ENCODE peak calls at places on chromosomes 11 and 22, in ten cellular contexts. C is right atrium auricular region, D is right lobe of liver, G is WERI-Rb-1, T is body of pancreas, N is GM23338, I is AG10803, X is HFF-Myc, M is HL-60, J is fibroblast of pulmonary artery. Z is an unnamed sample.

GRCh38 chr11:11827272-11827671 is 14.5 kb upstream of the USP47 start:
- DNase-seq in C (no peak), D (no peak), G (no peak), T (no peak), N (no peak), I (no peak), X (no peak), M (no peak), J (no peak), Z (no peak)

GRCh38 chr22:25749420-25750169 is 7.6 kb downstream of the MYO18B start:
- DNase-seq in C (no peak), D (no peak), G (no peak), T (no peak), N (no peak), I (no peak), X (no peak), M (no peak), J (no peak), Z (no peak)

GRCh38 chr11:119505861-119506260 is 82.9 kb upstream of the THY1 start:
- DNase-seq in C (no peak), D (no peak), G (no peak), T (no peak), N (no peak), I (peak), X (no peak), M (no peak), J (no peak), Z (no peak)

GRCh38 chr22:27461470-27461869 is 340.1 kb downstream of the MN1 start:
- DNase-seq in C (no peak), D (no peak), G (no peak), T (no peak), N (peak), I (peak), X (no peak), M (no peak), J (peak), Z (no peak)

GRCh38 chr11:73907191-73907590 is 30.4 kb downstream of the PAAF1 start:
- DNase-seq in C (no peak), D (no peak), G (no peak), T (no peak), N (peak), I (peak), X (peak), M (peak), J (peak), Z (no peak)

GRCh38 chr11:73525611-73526010 is 72.3 kb downstream of the FAM168A start:
- DNase-seq in C (no peak), D (no peak), G (no peak), T (no peak), N (no peak), I (no peak), X (no peak), M (no peak), J (no peak), Z (no peak)

GRCh38 chr11:22342599-22343138 is 4.5 kb downstream of the SLC17A6 start:
- DNase-seq in C (no peak), D (no peak), G (no peak), T (no peak), N (peak), I (no peak), X (no peak), M (no peak), J (no peak), Z (no peak)

GRCh38 chr11:97471480-97471879 is 1081.7 kb downstream of the JRKL start:
- DNase-seq in C (no peak), D (no peak), G (no peak), T (no peak), N (no peak), I (no peak), X (no peak), M (no peak), J (no peak), Z (no peak)

GRCh38 chr11:26696330-26696729 is 25.5 kb downstream of the SLC5A12 start:
- DNase-seq in C (no peak), D (no peak), G (no peak), T (no peak), N (no peak), I (no peak), X (no peak), M (no peak), J (no peak), Z (peak)

GRCh38 chr22:24466831-24467249 is 28.3 kb upstream of the UPB1 start:
- DNase-seq in C (no peak), D (no peak), G (no peak), T (no peak), N (no peak), I (peak), X (no peak), M (peak), J (peak), Z (no peak)

GRCh38 chr22:39723463-39723862 is 152.9 kb downstream of the CACNA1I start:
- DNase-seq in C (no peak), D (no peak), G (no peak), T (no peak), N (no peak), I (no peak), X (no peak), M (no peak), J (no peak), Z (no peak)

GRCh38 chr11:88012456-88012855 is 162.8 kb downstream of the RAB38 start:
- DNase-seq in C (no peak), D (no peak), G (no peak), T (no peak), N (no peak), I (no peak), X (no peak), M (no peak), J (no peak), Z (no peak)

GRCh38 chr11:75562048-75562835 is at the start of gene SERPINH1:
- DNase-seq in C (peak), D (peak), G (peak), T (peak), N (peak), I (peak), X (no peak), M (no peak), J (peak), Z (no peak)

GRCh38 chr22:24506802-24507438 is 11.8 kb downstream of the UPB1 start:
- DNase-seq in C (no peak), D (no peak), G (no peak), T (no peak), N (peak), I (peak), X (no peak), M (peak), J (no peak), Z (no peak)

GRCh38 chr11:10373340-10373739 is 68.5 kb downstream of the ADM start:
- DNase-seq in C (no peak), D (no peak), G (no peak), T (no peak), N (no peak), I (peak), X (no peak), M (no peak), J (no peak), Z (peak)

GRCh38 chr11:44589301-44589700 is 23.8 kb downstream of the CD82 start:
- DNase-seq in C (no peak), D (no peak), G (no peak), T (no peak), N (no peak), I (peak), X (no peak), M (no peak), J (peak), Z (peak)

GRCh38 chr22:29871684-29872083 is 11.3 kb upstream of the MTMR3 start:
- DNase-seq in C (no peak), D (no peak), G (peak), T (peak), N (peak), I (no peak), X (no peak), M (no peak), J (no peak), Z (no peak)

GRCh38 chr11:70488171-70488570 is 89.8 kb downstream of the CTTN start:
- DNase-seq in C (no peak), D (no peak), G (no peak), T (no peak), N (no peak), I (no peak), X (no peak), M (no peak), J (no peak), Z (no peak)

GRCh38 chr22:45742866-45743450 is 71.3 kb downstream of the ATXN10 start:
- DNase-seq in C (no peak), D (peak), G (no peak), T (peak), N (no peak), I (peak), X (no peak), M (peak), J (peak), Z (peak)

GRCh38 chr22:42001706-42002105 is 3.1 kb downstream of the WBP2NL start:
- DNase-seq in C (no peak), D (no peak), G (peak), T (no peak), N (no peak), I (no peak), X (no peak), M (no peak), J (no peak), Z (no peak)

GRCh38 chr22:49216579-49216978 is 611.1 kb downstream of the BRD1 start:
- DNase-seq in C (peak), D (peak), G (no peak), T (no peak), N (no peak), I (no peak), X (no peak), M (no peak), J (no peak), Z (no peak)

GRCh38 chr22:46619830-46620501 is at the start of gene GRAMD4:
- DNase-seq in C (no peak), D (no peak), G (peak), T (no peak), N (no peak), I (peak), X (no peak), M (peak), J (no peak), Z (no peak)

GRCh38 chr11:128928400-128928799 is 14.3 kb downstream of the TP53AIP1 start:
- DNase-seq in C (no peak), D (no peak), G (no peak), T (no peak), N (no peak), I (no peak), X (no peak), M (no peak), J (no peak), Z (no peak)

GRCh38 chr11:128929468-128929867 is 13.2 kb downstream of the TP53AIP1 start:
- DNase-seq in C (no peak), D (peak), G (no peak), T (no peak), N (peak), I (no peak), X (no peak), M (no peak), J (no peak), Z (no peak)

GRCh38 chr11:128926437-128927107 is 16.1 kb downstream of the TP53AIP1 start:
- DNase-seq in C (no peak), D (peak), G (no peak), T (no peak), N (no peak), I (no peak), X (no peak), M (no peak), J (no peak), Z (no peak)

GRCh38 chr11:128927108-128927461 is 15.6 kb downstream of the TP53AIP1 start:
- DNase-seq in C (no peak), D (no peak), G (no peak), T (no peak), N (no peak), I (no peak), X (no peak), M (no peak), J (no peak), Z (no peak)

DNA sequence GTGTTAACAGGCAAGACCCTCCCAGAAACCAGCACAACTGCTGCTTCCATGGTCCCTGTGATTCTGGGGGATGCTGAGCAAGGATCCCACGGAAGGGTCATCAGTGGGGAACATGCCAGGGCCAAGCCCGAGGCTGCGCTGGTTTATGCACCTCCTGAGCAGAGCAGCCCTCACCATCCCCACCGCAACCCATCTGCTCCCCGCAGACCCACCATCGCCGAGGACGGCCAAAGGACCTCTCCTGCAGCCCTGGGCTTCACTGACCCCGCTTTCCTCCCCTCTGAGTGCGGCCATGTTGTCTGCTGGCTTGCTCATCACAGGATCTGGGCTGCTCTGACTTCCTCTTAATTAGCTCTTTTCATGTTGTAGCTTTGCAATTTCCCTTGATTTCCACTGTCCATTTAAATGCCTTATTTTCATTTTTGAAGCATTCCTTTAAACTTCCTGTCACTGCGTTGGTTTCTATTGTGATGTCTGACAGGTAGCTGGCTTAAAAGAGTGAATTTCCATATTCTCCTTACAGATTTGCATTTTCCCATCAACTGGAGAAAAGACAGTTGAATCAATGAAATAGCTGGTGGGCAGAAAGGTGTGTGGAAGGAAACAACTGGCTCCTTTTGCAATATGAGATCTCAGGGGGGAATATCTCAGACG is 14.9 kb downstream of the TP53AIP1 start:
- DNase-seq in C (no peak), D (peak), G (no peak), T (no peak), N (peak), I (no peak), X (no peak), M (no peak), J (no peak), Z (no peak)
- H3K4me3 ChIP-seq in C (no peak), D (no peak), G (no peak), T (no peak), N (no peak), I (no peak), X (no peak), M (no peak), J (no peak), Z (no peak)

DNA sequence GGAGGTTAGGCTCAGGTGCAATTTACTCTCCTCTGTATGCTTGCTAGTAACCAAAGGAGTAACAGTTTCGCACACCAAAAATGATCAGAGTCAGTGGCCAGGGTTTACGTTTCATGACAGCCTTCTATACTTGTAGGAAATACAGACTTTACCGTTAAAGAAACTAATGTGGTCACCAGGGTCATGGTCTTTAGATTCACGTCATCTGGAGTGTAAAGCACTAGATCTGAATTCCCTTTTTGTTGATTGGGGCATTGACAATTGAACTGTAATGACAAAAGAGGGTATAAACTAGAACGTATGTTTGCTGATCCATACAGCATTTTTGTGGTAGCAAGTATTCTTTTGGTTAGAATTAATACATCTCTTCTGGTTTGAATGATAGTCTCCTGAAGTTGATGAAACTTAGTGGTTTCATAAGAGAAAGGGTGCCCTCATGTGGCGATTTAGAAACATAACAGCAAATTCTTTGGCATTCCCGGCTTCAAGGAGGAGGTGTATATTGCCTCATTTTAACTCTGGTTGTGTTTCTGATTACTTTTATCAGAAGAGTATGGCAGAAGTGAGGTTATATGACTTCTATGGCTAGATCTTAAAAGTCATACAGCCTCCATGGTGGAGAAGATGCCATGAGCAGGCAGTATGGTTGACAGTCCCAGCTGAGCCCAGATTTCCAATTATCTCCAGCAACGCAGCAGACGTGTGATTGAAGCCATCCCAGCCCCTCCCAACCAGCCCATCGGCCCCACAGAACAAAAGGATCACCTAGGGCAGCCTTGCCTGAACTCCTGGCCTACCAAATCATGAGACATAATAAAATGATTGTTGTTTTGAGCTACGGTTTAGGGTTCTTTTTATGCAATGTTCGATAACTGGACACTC is 35.1 kb downstream of the MMP7 start:
- DNase-seq in C (no peak), D (no peak), G (peak), T (peak), N (peak), I (peak), X (peak), M (peak), J (peak), Z (peak)
- TF ChIP-seq CTCF in C (peak), D (peak), G (peak), T (peak), N (peak), I (peak), X (peak), M (peak), J (peak), Z (peak)

DNA sequence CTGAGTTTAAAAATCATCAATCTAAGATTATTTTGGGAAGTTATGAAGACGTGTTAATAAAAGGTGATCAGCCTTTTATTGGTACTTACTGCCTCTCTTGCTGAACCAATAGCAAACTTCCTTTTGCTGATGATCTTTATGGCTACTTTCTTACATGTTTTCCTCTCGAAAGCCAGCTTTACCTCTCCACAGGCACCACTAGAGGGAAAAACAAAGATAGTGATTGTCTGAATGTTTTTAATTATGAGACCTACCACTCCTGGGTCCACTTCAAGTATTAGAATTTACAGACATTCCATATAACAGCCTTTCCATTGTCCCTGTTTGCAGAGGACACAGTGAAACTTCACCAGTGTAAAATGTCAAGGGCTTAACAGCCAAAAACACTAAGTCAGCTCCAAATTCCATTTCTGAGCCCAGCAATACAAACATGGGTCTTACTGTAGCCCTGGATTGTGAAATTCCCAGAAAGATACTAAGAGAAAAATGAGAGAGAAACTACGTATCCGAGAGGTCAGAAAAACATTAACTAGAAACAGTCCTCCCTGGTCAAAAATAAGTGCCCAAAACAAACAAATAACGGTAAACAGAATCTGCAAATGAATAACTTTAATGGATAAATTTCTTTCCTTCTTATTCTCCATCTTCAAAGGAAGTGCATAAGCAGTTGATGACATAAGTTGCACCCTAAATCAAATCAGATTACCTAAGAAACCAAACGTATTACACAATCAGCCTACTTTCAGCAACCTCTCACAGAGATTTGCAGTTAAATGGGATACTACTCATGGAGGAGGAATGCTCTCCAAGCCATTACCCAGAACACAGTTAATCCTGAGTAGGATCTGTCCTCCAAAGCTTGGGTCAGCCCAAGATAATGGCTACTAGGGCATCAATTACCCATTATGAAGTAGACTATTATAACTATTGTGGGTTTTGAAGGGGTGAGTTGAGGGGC is 29.5 kb downstream of the CHEK2 start:
- DNase-seq in C (no peak), D (no peak), G (no peak), T (no peak), N (no peak), I (peak), X (peak), M (no peak), J (peak), Z (no peak)
- H3K4me3 ChIP-seq in C (peak), D (no peak), G (no peak), T (no peak), N (no peak), I (peak), X (peak), M (no peak), J (peak), Z (no peak)

GRCh38 chr11:105000167-105000566 is 22.8 kb downstream of the CASP5 start:
- DNase-seq in C (no peak), D (no peak), G (no peak), T (no peak), N (peak), I (peak), X (peak), M (no peak), J (peak), Z (no peak)
- TF ChIP-seq CTCF in C (no peak), D (no peak), G (peak), T (no peak), N (peak), I (peak), X (peak), M (no peak), J (peak), Z (no peak)

GRCh38 chr22:35195821-35196220 is 61.5 kb upstream of the HMGXB4 start:
- DNase-seq in C (no peak), D (no peak), G (no peak), T (no peak), N (no peak), I (no peak), X (no peak), M (no peak), J (no peak), Z (no peak)
- H3K4me3 ChIP-seq in C (no peak), D (no peak), G (no peak), T (no peak), N (no peak), I (no peak), X (no peak), M (no peak), J (no peak), Z (no peak)

Z was measured in LNCaP clone FGC.